ENCODE peak calls at places on chromosomes 12 and 14, in four cellular contexts. U is heart left ventricle, Z is NT2/D1, N is right lobe of liver. O is an unnamed sample. For H3K9me3 and H3K27me3, the result is how much of the 10 kb centered on the place peaks cover.

GRCh38 chr12:124147579-124147978 is 147.3 kb upstream of the RFLNA start:
- DNase-seq in U (no peak), Z (no peak), N (no peak), O (no peak)

GRCh38 chr12:80754259-80754658 is 37.5 kb downstream of the MYF5 start:
- DNase-seq in U (no peak), Z (no peak), N (no peak), O (no peak)

GRCh38 chr12:77189463-77189862 is 124.1 kb upstream of the E2F7 start:
- DNase-seq in U (no peak), Z (no peak), N (no peak), O (no peak)

GRCh38 chr12:54588110-54588831 is at the start of gene PPP1R1A:
- DNase-seq in U (peak), Z (no peak), N (peak), O (no peak)

GRCh38 chr14:24818054-24818822 is 184.2 kb upstream of the GZMB start:
- DNase-seq in U (no peak), Z (no peak), N (peak), O (no peak)

GRCh38 chr12:51751657-51752056 is 96.9 kb downstream of the FIGNL2 start:
- DNase-seq in U (peak), Z (no peak), N (peak), O (peak)

GRCh38 chr12:646303-647038 is 16.8 kb downstream of the NINJ2 start:
- DNase-seq in U (peak), Z (no peak), N (peak), O (peak)

GRCh38 chr12:84305144-84305543 is 607.5 kb downstream of the SLC6A15 start:
- DNase-seq in U (no peak), Z (no peak), N (no peak), O (no peak)

GRCh38 chr12:63003223-63003819 is 68.4 kb upstream of the PPM1H start:
- DNase-seq in U (no peak), Z (no peak), N (no peak), O (no peak)

GRCh38 chr12:121628536-121628935 is 2.2 kb downstream of the ORAI1 start:
- DNase-seq in U (no peak), Z (no peak), N (no peak), O (no peak)

GRCh38 chr12:12872934-12873275 is 18.5 kb upstream of the GPRC5A start:
- DNase-seq in U (no peak), Z (no peak), N (no peak), O (no peak)

GRCh38 chr14:67622675-67623074 is 3.0 kb downstream of the ARG2 start:
- DNase-seq in U (no peak), Z (no peak), N (no peak), O (peak)

GRCh38 chr12:57548488-57548887 is 1.4 kb upstream of the KIF5A start:
- DNase-seq in U (no peak), Z (no peak), N (no peak), O (no peak)

GRCh38 chr12:57547366-57548315 is 649 bp upstream of the DCTN2 start:
- DNase-seq in U (no peak), Z (no peak), N (no peak), O (no peak)

GRCh38 chr12:57543666-57544065 is 3.3 kb downstream of the DCTN2 start:
- DNase-seq in U (no peak), Z (no peak), N (no peak), O (no peak)

GRCh38 chr12:57546438-57547365 is at the start of gene DCTN2:
- DNase-seq in U (peak), Z (peak), N (peak), O (peak)

DNA sequence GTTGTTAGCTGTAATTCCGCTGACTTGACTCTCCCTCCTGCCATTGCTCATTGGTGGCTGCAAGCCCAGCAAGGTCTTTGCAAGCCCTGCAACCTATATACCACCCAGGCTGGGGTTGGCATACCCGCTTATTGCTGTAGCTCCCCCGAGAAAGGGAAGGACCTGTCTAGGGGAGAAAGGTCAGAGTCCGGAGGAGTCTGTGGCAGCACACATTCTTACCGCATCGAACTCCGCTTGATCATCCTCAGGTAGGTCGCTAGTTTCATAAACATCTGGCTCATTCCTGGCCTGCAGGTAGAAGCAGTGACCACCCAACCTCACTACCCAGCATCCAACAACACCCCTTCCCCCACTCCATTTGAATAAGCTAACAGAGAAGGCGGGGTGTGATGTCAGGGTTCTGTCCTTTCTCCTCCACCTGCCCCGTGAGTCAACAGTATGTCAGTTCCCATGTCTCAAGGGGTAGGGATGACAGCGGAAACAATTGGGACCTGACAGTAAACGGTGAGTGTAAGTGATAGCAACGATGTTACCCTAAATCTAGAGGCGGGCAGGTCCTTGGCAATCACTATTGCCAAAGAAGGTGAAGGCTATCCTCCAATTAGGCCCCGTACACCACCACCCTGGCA is 1.1 kb downstream of the DCTN2 start:
- DNase-seq in U (no peak), Z (no peak), N (no peak), O (no peak)
- H3K9me3 ChIP-seq in U (under half), Z (under half), N (under half), O (under half)

DNA sequence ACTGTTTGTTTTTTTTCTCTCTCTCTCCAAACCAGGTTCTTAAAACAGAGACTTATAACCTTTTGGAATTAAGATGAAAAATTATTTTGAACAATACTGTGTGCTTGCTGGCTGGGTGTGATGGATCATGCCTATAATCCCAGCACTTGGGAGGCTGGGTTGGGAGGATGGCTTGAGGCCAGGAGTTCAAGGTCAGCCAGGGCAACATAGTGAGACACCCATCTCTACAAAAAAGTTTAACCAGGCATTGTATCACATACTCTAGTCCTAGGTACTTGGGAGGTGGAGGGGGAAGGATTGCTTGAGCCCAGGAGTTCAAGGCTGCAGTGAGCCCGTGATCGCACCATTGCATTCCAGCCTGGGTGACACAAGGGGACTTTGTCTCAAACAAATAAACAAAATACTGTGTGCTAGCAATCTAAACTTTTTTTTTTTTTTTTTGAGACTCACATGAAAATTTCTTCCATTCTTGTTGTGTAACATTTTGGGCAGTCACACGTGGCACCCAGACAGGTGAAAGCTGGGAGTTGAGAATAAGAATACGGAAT is 379.6 kb downstream of the ETNK1 start:
- DNase-seq in U (no peak), Z (no peak), N (peak), O (no peak)
- H3K27me3 ChIP-seq in U (under half), Z (under half), N (under half), O (under half)

DNA sequence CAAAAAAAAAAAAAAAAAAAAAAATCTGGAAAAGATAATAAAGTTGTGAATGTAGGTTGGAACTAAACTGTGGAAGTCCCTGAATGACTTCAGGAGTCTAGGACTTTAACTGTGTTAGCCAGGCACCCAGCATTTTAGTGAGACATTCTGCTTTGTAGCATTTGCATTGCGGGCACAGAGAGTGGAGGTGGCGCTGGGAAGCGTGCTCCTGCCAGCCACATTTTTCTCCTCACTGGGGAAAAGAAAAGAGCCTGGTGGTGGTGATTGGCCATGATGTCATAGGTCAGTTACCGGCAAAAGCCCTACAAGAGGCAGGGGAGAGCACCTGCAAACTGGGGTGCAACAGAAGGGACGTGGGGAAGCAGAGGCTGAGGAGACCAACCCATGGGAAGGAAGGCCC is 9.7 kb upstream of the GAPDH start:
- DNase-seq in U (no peak), Z (no peak), N (no peak), O (no peak)
- H3K9me3 ChIP-seq in U (under half), Z (under half), N (under half), O (under half)

GRCh38 chr14:52312872-52313492 is 1.1 kb upstream of the PTGER2 start:
- DNase-seq in U (no peak), Z (no peak), N (no peak), O (peak)
- H3K27me3 ChIP-seq in U (half or more), Z (half or more), N (under half), O (under half)

DNA sequence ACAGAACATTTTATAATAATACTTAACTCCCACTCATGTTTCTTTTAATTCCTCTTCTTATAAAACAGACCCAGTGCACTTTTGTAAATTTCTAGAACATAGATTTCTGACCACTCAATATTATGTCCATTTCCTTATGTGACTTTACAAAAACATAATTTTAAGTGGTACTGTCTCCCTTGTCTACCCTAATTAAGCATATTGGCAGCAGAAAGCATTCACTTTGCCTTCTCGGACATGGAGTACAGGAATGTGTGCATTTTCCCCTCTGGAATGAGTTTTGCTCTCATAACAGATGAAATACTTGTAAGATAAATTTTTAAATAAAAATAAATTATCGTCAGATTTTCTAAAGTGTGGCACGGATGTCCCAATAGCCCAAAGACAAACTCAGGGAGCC is 129.5 kb upstream of the MDM1 start:
- DNase-seq in U (no peak), Z (no peak), N (no peak), O (no peak)
- H3K9me3 ChIP-seq in U (under half), Z (under half), N (under half), O (under half)

GRCh38 chr12:88865537-88865936 is 285.3 kb upstream of the KITLG start:
- DNase-seq in U (no peak), Z (no peak), N (no peak), O (no peak)

GRCh38 chr12:88870000-88870737 is 289.9 kb upstream of the KITLG start:
- DNase-seq in U (no peak), Z (no peak), N (no peak), O (no peak)

GRCh38 chr12:88866881-88867280 is 286.6 kb upstream of the KITLG start:
- DNase-seq in U (no peak), Z (no peak), N (no peak), O (no peak)

GRCh38 chr12:88868062-88868461 is 287.8 kb upstream of the KITLG start:
- DNase-seq in U (no peak), Z (no peak), N (no peak), O (no peak)
- H3K27me3 ChIP-seq in U (under half), Z (under half), N (under half), O (under half)

DNA sequence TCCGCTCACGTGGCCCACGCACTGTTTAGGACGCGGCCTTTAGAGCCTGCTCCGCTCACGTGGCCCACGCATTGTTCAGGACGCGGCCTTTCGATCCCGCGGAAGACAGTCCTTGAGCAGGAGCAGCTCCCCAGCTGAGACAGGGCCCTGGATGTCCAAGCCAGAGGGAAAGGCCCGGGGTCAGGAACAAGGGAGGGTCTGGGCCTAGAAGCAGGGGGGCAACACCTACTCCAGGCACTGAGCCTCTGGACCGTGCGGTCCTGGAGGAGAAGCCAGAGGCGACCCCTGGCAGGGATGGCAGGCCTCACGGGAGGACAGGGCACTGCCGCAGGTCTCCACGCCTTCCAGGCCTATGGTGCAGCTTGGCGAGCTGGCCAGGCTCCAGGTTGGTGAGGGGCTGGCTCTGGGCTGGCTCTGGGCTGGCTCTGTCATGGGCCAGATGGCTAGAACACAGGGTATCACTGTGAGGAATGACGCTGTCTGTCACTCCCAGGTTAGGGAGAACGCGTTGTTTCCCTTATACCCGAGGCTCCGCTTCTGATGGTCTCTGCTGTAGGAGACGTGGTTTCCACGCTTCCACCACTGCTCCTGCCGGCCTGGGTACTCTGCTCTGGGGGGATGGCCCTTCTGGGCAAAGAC is 341.7 kb downstream of the TMEM121 start:
- DNase-seq in U (peak), Z (no peak), N (peak), O (peak)
- H3K9me3 ChIP-seq in U (under half), Z (under half), N (under half), O (under half)

DNA sequence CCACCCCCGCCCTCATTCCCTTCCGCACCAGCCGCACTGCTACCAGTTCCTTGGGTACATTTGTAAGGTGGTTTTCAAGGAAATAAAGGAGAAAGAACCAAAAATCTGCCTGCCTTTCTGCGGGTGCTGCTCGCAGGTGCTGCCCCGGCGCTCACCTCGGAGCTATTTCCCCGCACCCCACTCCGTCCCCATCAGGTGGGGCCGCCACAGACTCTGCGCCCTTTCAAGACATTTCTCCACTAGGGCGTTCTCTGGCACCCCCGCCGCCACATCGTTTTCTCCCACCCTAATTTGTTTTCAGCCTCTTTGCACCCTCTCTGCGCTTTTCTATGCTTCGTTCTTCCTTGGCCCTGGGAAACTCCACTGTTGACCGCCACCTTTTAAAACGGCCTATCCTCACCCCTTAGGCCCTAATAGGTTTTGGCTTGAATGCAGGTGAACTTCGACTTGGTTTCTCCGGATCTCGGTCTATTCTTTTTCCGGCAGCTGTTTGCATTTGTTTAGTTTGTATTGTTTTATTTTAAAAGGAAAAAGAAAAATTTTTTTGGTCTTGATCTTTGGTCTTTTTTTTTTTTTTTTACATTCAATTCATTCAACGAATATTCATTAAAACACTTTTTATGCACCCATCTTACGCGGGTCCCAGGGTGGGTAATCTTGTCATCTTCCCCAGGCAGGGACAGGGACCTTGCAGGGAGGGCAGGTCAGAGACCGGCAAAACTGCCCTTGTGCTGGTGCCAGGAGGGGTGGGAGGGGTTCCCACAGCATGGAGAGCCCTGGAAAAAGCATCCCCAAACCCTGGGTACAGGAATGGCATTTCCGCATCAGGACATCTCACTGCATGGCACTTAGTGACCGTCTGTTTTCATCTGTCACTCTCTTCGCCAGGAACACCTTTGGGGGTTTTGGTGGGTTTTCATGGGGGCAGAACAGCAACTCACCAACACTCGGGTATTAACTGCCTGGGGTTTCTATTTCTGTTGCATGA is 3.1 kb downstream of the VSX2 start:
- DNase-seq in U (no peak), Z (no peak), N (no peak), O (no peak)
- H3K27me3 ChIP-seq in U (half or more), Z (half or more), N (under half), O (under half)

O was measured in testis.